ENCODE peak calls at places on chromosomes 6 and 20, in nine cellular contexts. One of them, this sample, is unnamed.

GRCh38 chr6:20652276-20652675 is 118.0 kb downstream of the CDKAL1 start:
- DNase-seq in heart left ventricle: no peak
- DNase-seq in GM06990: no peak
- DNase-seq in HCT116: no peak
- DNase-seq in uterus: no peak
- DNase-seq in PC-3: peak
- DNase-seq in breast epithelium: no peak
- DNase-seq in fibroblast of lung: no peak
- DNase-seq in gastrocnemius medialis: no peak
- DNase-seq in this sample: no peak

GRCh38 chr20:50992733-50993457 is 30.0 kb downstream of the KCNG1 start:
- DNase-seq in PC-3: peak
- DNase-seq in fibroblast of lung: peak
- DNase-seq in HCT116: peak
- DNase-seq in breast epithelium: no peak
- DNase-seq in GM06990: no peak
- DNase-seq in uterus: no peak
- DNase-seq in gastrocnemius medialis: no peak
- DNase-seq in heart left ventricle: no peak
- DNase-seq in this sample: no peak

GRCh38 chr6:99331531-99331930 is 17.9 kb downstream of the FAXC start:
- DNase-seq in HCT116: no peak
- DNase-seq in gastrocnemius medialis: no peak
- DNase-seq in uterus: no peak
- DNase-seq in GM06990: no peak
- DNase-seq in fibroblast of lung: no peak
- DNase-seq in PC-3: no peak
- DNase-seq in heart left ventricle: no peak
- DNase-seq in breast epithelium: no peak
- DNase-seq in this sample: no peak

GRCh38 chr6:72042088-72042487 is 155.7 kb downstream of the RIMS1 start:
- DNase-seq in fibroblast of lung: no peak
- DNase-seq in HCT116: no peak
- DNase-seq in gastrocnemius medialis: no peak
- DNase-seq in uterus: no peak
- DNase-seq in GM06990: no peak
- DNase-seq in PC-3: peak
- DNase-seq in breast epithelium: no peak
- DNase-seq in heart left ventricle: no peak
- DNase-seq in this sample: no peak

GRCh38 chr20:53652090-53652858 is 58.6 kb upstream of the ZNF217 start:
- DNase-seq in HCT116: no peak
- DNase-seq in heart left ventricle: no peak
- DNase-seq in uterus: no peak
- DNase-seq in fibroblast of lung: peak
- DNase-seq in gastrocnemius medialis: no peak
- DNase-seq in breast epithelium: no peak
- DNase-seq in GM06990: peak
- DNase-seq in PC-3: no peak
- DNase-seq in this sample: no peak

GRCh38 chr6:6008648-6009421 is 2.1 kb upstream of the NRN1 start:
- DNase-seq in HCT116: peak
- DNase-seq in uterus: peak
- DNase-seq in gastrocnemius medialis: no peak
- DNase-seq in PC-3: peak
- DNase-seq in heart left ventricle: peak
- DNase-seq in fibroblast of lung: no peak
- DNase-seq in GM06990: peak
- DNase-seq in breast epithelium: no peak
- DNase-seq in this sample: no peak

GRCh38 chr6:109793015-109793414 is 101.9 kb downstream of the FIG4 start:
- DNase-seq in PC-3: peak
- DNase-seq in heart left ventricle: no peak
- DNase-seq in breast epithelium: no peak
- DNase-seq in uterus: no peak
- DNase-seq in fibroblast of lung: no peak
- DNase-seq in HCT116: no peak
- DNase-seq in gastrocnemius medialis: no peak
- DNase-seq in GM06990: no peak
- DNase-seq in this sample: no peak

GRCh38 chr20:60491261-60491660 is 533.0 kb downstream of the CDH26 start:
- DNase-seq in gastrocnemius medialis: no peak
- DNase-seq in uterus: no peak
- DNase-seq in GM06990: no peak
- DNase-seq in fibroblast of lung: peak
- DNase-seq in heart left ventricle: no peak
- DNase-seq in HCT116: no peak
- DNase-seq in PC-3: no peak
- DNase-seq in breast epithelium: no peak
- DNase-seq in this sample: no peak

GRCh38 chr6:34484899-34485298 is 19.0 kb downstream of the PACSIN1 start:
- DNase-seq in fibroblast of lung: no peak
- DNase-seq in breast epithelium: no peak
- DNase-seq in GM06990: peak
- DNase-seq in HCT116: peak
- DNase-seq in gastrocnemius medialis: no peak
- DNase-seq in PC-3: peak
- DNase-seq in heart left ventricle: no peak
- DNase-seq in uterus: no peak
- DNase-seq in this sample: no peak

GRCh38 chr6:32116674-32117073 is 7.5 kb upstream of the TNXB start:
- DNase-seq in heart left ventricle: no peak
- DNase-seq in PC-3: peak
- DNase-seq in uterus: no peak
- DNase-seq in gastrocnemius medialis: no peak
- DNase-seq in HCT116: no peak
- DNase-seq in breast epithelium: no peak
- DNase-seq in GM06990: no peak
- DNase-seq in fibroblast of lung: no peak
- DNase-seq in this sample: no peak

GRCh38 chr20:6940052-6940451 is 172.6 kb downstream of the BMP2 start:
- DNase-seq in HCT116: no peak
- DNase-seq in GM06990: no peak
- DNase-seq in uterus: no peak
- DNase-seq in gastrocnemius medialis: no peak
- DNase-seq in fibroblast of lung: peak
- DNase-seq in PC-3: peak
- DNase-seq in heart left ventricle: no peak
- DNase-seq in breast epithelium: no peak
- DNase-seq in this sample: no peak

DNA sequence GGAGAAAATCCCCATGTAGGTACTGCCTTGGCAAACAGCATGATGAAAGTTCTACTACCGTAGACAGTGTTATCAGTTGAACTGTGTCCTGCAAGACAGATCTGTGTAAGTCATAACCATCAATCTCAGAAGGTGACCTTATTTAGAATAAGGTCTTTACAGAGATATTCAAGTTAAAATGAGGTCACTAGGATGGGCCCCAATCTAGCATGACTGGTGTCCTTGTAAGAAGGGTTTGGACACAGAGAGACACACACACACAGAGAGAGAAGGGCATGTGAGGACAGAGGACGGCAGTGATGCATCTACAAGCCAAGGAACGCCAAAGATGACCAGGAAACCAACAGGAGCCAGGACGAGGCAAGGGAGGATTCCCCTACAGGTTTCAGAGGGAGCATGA is 8.8 kb downstream of the TXNDC5 start:
- DNase-seq in HCT116: no peak
- DNase-seq in heart left ventricle: no peak
- DNase-seq in fibroblast of lung: no peak
- DNase-seq in gastrocnemius medialis: no peak
- DNase-seq in GM06990: no peak
- DNase-seq in PC-3: no peak
- DNase-seq in uterus: no peak
- DNase-seq in breast epithelium: no peak
- DNase-seq in this sample: no peak
- H3K4me3 ChIP-seq in HCT116: no peak
- H3K4me3 ChIP-seq in heart left ventricle: no peak
- H3K4me3 ChIP-seq in fibroblast of lung: no peak
- H3K4me3 ChIP-seq in gastrocnemius medialis: no peak
- H3K4me3 ChIP-seq in GM06990: no peak
- H3K4me3 ChIP-seq in PC-3: no peak
- H3K4me3 ChIP-seq in uterus: no peak
- H3K4me3 ChIP-seq in breast epithelium: no peak
- H3K4me3 ChIP-seq in this sample: no peak

GRCh38 chr20:376089-376488 is 4.5 kb upstream of the TRIB3 start:
- DNase-seq in HCT116: no peak
- DNase-seq in heart left ventricle: no peak
- DNase-seq in PC-3: no peak
- DNase-seq in breast epithelium: no peak
- DNase-seq in gastrocnemius medialis: no peak
- DNase-seq in fibroblast of lung: no peak
- DNase-seq in GM06990: no peak
- DNase-seq in uterus: no peak
- DNase-seq in this sample: no peak

GRCh38 chr20:371755-372542 is 8.6 kb upstream of the TRIB3 start:
- DNase-seq in fibroblast of lung: peak
- DNase-seq in PC-3: peak
- DNase-seq in gastrocnemius medialis: peak
- DNase-seq in GM06990: no peak
- DNase-seq in HCT116: peak
- DNase-seq in uterus: peak
- DNase-seq in breast epithelium: peak
- DNase-seq in heart left ventricle: peak
- DNase-seq in this sample: peak

GRCh38 chr20:375265-375889 is 5.2 kb upstream of the TRIB3 start:
- DNase-seq in GM06990: no peak
- DNase-seq in uterus: no peak
- DNase-seq in HCT116: no peak
- DNase-seq in heart left ventricle: no peak
- DNase-seq in fibroblast of lung: no peak
- DNase-seq in PC-3: no peak
- DNase-seq in gastrocnemius medialis: no peak
- DNase-seq in breast epithelium: no peak
- DNase-seq in this sample: no peak

GRCh38 chr20:370977-371754 is 9.4 kb upstream of the TRIB3 start:
- DNase-seq in PC-3: peak
- DNase-seq in uterus: no peak
- DNase-seq in HCT116: no peak
- DNase-seq in fibroblast of lung: no peak
- DNase-seq in breast epithelium: no peak
- DNase-seq in heart left ventricle: no peak
- DNase-seq in gastrocnemius medialis: no peak
- DNase-seq in GM06990: no peak
- DNase-seq in this sample: no peak

DNA sequence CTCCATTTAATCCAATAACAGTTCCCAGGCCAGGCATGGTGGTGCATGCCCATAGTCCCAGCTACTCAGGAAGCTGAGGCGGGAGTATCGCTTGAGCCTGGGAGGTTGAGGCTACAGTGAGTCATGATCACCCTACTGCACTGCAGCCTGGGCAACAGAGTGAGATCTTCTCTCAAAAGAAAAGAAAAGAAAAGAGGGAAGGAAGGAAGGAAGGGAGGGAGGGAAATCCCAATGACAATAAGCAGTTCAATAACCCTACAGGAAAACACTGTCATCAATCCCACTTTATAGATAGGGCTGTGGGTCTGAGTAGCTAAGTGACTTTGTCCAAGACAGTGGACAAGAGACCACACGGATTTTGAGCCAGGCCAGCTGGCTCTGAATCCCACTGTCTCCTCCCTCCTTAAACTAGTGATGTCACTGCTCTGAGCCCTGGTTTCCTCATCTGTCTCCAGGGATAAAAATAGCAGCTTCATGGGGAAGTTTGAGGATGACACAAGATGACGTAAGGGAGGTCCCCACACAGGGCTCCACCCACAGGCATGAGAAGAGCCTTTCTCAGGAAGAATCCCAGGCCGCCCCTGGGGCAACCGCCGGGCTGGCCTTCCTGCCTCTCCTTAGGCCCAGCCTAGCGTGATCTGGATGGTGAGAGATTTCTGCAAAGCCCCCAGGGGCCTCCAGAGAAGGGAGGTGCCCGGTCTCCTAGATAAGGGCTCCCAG is 7.2 kb upstream of the TRIB3 start:
- DNase-seq in heart left ventricle: peak
- DNase-seq in gastrocnemius medialis: no peak
- DNase-seq in fibroblast of lung: peak
- DNase-seq in breast epithelium: no peak
- DNase-seq in HCT116: peak
- DNase-seq in PC-3: peak
- DNase-seq in uterus: peak
- DNase-seq in GM06990: no peak
- DNase-seq in this sample: peak
- TF ChIP-seq CTCF in heart left ventricle: no peak
- TF ChIP-seq CTCF in gastrocnemius medialis: no peak
- TF ChIP-seq CTCF in fibroblast of lung: no peak
- TF ChIP-seq CTCF in breast epithelium: no peak
- TF ChIP-seq CTCF in HCT116: no peak
- TF ChIP-seq CTCF in PC-3: no peak
- TF ChIP-seq CTCF in uterus: no peak
- TF ChIP-seq CTCF in GM06990: no peak
- TF ChIP-seq CTCF in this sample: no peak

GRCh38 chr6:7136859-7137334 is 29.1 kb downstream of the RREB1 start:
- DNase-seq in PC-3: no peak
- DNase-seq in GM06990: peak
- DNase-seq in fibroblast of lung: no peak
- DNase-seq in heart left ventricle: no peak
- DNase-seq in uterus: no peak
- DNase-seq in breast epithelium: no peak
- DNase-seq in gastrocnemius medialis: no peak
- DNase-seq in HCT116: no peak
- DNase-seq in this sample: no peak
- H3K4me3 ChIP-seq in PC-3: no peak
- H3K4me3 ChIP-seq in GM06990: peak
- H3K4me3 ChIP-seq in fibroblast of lung: no peak
- H3K4me3 ChIP-seq in heart left ventricle: no peak
- H3K4me3 ChIP-seq in uterus: no peak
- H3K4me3 ChIP-seq in breast epithelium: no peak
- H3K4me3 ChIP-seq in gastrocnemius medialis: no peak
- H3K4me3 ChIP-seq in HCT116: no peak
- H3K4me3 ChIP-seq in this sample: no peak

DNA sequence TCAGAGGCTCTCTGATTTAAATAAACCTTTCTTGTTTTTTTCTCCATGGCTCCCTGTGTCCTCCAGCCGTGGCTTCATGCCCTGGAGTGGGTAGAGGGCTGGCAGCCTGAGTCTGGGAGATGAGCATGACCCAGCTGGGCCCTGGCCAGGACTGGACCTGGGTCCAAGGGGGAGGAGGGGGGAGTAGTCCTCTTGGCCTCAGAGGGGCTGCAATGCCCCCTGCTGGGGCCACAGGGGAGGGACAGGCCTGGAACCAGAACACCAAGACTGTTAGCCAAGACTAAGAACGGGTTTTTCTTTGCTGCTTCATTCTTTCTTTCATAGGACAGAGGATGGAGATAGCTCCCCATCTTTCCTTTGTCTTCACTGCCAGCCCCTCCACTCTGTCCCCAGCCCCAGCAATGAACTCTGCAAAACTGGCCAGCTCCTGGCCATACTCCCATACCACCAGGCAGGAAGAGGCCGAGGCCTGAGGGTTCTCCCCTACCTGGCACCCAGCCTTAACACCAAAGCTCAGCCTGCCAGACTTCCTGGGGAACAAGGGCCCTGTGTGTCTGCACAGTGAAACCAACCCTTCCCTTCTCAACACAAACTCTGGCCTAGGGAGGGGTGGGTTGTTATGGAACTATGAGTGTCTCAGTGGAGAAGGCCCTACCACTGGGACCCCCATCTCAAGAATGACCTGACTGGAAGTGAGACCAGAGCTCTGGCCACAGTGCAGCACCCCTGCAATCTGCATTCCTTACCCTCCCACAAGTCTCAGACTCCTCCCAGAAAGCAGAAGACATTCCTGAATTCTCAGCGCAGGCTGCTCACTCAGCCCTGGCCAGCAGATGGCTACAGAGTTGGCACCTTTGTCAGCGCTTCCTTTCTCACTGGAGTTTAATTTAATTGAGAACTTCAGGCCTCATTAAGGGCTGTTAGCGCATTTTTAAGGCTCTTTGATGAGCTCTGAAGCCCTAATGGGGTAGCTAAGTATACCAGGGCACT is 11.0 kb downstream of the SLC29A1 start:
- DNase-seq in GM06990: no peak
- DNase-seq in heart left ventricle: peak
- DNase-seq in breast epithelium: peak
- DNase-seq in HCT116: no peak
- DNase-seq in gastrocnemius medialis: peak
- DNase-seq in PC-3: peak
- DNase-seq in fibroblast of lung: peak
- DNase-seq in uterus: peak
- DNase-seq in this sample: no peak
- TF ChIP-seq CTCF in GM06990: peak
- TF ChIP-seq CTCF in heart left ventricle: peak
- TF ChIP-seq CTCF in breast epithelium: peak
- TF ChIP-seq CTCF in HCT116: peak
- TF ChIP-seq CTCF in gastrocnemius medialis: peak
- TF ChIP-seq CTCF in PC-3: peak
- TF ChIP-seq CTCF in fibroblast of lung: peak
- TF ChIP-seq CTCF in uterus: peak
- TF ChIP-seq CTCF in this sample: peak

This sample was measured in BJ.